ENCODE peak calls at places on chromosomes 4 and X, in four cellular contexts. K is RWPE2, L is upper lobe of right lung, V is cardiac muscle cell. U is an unnamed sample.
A peak's percentile ranks its signal among the peaks of the same experiment; 100 is the strongest.

GRCh38 chrX:106921637-106922036 is 1.4 kb downstream of the CLDN2 start:
- DNase-seq in V (no peak), L (no peak), K (no peak), U (no peak)

GRCh38 chrX:109281478-109282275 is 200.2 kb downstream of the GUCY2F start:
- DNase-seq in L (no peak), V (peak; percentile 14), K (no peak), U (no peak)

GRCh38 chr4:4471195-4471594 is 70.7 kb downstream of the STX18 start:
- DNase-seq in V (no peak), K (no peak), L (no peak), U (no peak)

GRCh38 chrX:106917830-106918500 is 2.2 kb upstream of the CLDN2 start:
- DNase-seq in V (no peak), L (no peak), K (no peak), U (peak; percentile 68)

GRCh38 chrX:120732461-120732860 is 102.6 kb upstream of the C1GALT1C1 start:
- DNase-seq in K (no peak), V (no peak), L (no peak), U (no peak)

GRCh38 chr4:160772668-160773067 is 1391.1 kb downstream of the FSTL5 start:
- DNase-seq in K (no peak), L (no peak), V (no peak), U (no peak)

GRCh38 chrX:24767557-24767956 is 73.8 kb downstream of the POLA1 start:
- DNase-seq in L (no peak), K (no peak), V (no peak), U (no peak)

GRCh38 chrX:134599173-134599914 is 58.9 kb downstream of the PLAC1 start:
- DNase-seq in L (no peak), K (no peak), V (no peak), U (peak; percentile 81)

GRCh38 chr4:150321113-150321512 is 242.9 kb downstream of the DCLK2 start:
- DNase-seq in V (no peak), K (no peak), L (no peak), U (no peak)

GRCh38 chr4:107988763-107989035 is 990 bp upstream of the HADH start:
- DNase-seq in K (no peak), L (no peak), V (no peak), U (no peak)

GRCh38 chr4:94653095-94653649 is 104.6 kb upstream of the BMPR1B start:
- DNase-seq in K (no peak), V (no peak), L (no peak), U (no peak)

GRCh38 chr4:118173126-118173525 is 138.8 kb downstream of the NDST3 start:
- DNase-seq in V (no peak), L (no peak), K (no peak), U (no peak)

GRCh38 chr4:52868138-52868537 is 6.0 kb downstream of the RASL11B start:
- DNase-seq in V (peak; percentile 63), K (no peak), L (peak; percentile 63), U (no peak)

GRCh38 chr4:141810038-141810701 is 173.8 kb downstream of the IL15 start:
- DNase-seq in K (no peak), L (no peak), V (no peak), U (no peak)

GRCh38 chr4:6902318-6903042 is 7.1 kb upstream of the TBC1D14 start:
- DNase-seq in L (no peak), K (no peak), V (peak; percentile 58), U (no peak)

GRCh38 chr4:38601244-38601915 is 62.6 kb upstream of the KLF3 start:
- DNase-seq in L (no peak), V (no peak), K (no peak), U (peak; percentile 79)

GRCh38 chr4:1047106-1047975 is 35.9 kb downstream of the FGFRL1 start:
- DNase-seq in L (peak; percentile 62), V (no peak), K (peak; percentile 68), U (no peak)

GRCh38 chrX:117327306-117327705 is 789.3 kb downstream of the KLHL13 start:
- DNase-seq in V (no peak), K (no peak), L (no peak), U (no peak)

GRCh38 chr4:148515248-148515647 is 73.0 kb upstream of the NR3C2 start:
- DNase-seq in K (no peak), L (no peak), V (no peak), U (peak; percentile 18)

GRCh38 chr4:2395584-2395983 is 22.9 kb downstream of the ZFYVE28 start:
- DNase-seq in K (peak; percentile 35), V (no peak), L (no peak), U (no peak)

GRCh38 chr4:2396781-2397368 is 21.6 kb downstream of the ZFYVE28 start:
- DNase-seq in K (no peak), L (no peak), V (no peak), U (no peak)

GRCh38 chr4:2395038-2395437 is 23.4 kb downstream of the ZFYVE28 start:
- DNase-seq in L (no peak), K (peak; percentile 24), V (no peak), U (no peak)

GRCh38 chr4:2393353-2394270 is 24.8 kb downstream of the ZFYVE28 start:
- DNase-seq in K (peak; percentile 54), L (no peak), V (peak; percentile 79), U (no peak)

DNA sequence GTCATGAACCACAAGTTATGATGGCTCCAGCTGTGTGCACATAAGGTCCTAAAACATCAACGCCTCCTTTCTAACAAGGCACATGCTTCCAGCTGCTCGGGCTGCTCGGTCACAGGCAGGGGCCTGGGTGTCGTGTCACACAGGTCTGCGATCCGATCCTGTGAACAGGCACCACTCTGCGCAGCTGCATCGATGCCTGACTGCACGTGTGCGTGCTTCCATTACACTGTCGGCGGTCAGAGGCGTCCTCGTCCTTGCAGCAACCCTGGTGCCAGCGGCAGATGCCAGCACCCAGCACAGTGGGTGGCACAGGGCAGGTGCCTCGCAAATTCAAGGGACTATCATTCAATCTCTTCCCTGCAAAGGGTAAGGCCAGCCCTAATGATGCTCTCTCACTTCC is 23.9 kb downstream of the ZFYVE28 start:
- DNase-seq in K (peak; percentile 34), L (no peak), V (no peak), U (no peak)
- H3K4me3 ChIP-seq in K (no peak overlapping the region), L (no peak overlapping the region), V (no peak overlapping the region), U (no peak overlapping the region)

DNA sequence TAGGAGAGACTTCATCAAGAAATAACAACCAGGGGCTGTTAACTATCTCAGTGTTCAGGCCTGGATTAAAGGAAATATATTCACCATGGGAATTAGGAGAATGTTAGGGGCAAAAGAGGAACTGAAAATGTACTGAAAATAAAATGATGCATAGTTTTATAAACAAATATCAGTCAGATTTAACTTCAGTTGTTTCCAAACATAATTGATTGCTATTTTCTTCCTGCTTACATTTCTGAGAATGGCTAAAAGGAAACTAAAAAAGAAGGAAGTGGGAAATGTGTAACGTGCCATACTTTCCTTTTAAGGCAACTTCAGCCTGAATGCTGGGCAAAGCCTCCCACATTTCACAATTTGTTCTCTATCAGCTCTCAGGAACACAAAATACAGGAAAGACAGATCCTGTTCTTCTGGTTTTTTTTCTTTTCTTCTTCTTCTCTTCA is 178.1 kb downstream of the MAML3 start:
- DNase-seq in L (no peak), K (no peak), V (no peak), U (peak; percentile 35)
- H3K4me3 ChIP-seq in L (no peak overlapping the region), K (no peak overlapping the region), V (no peak overlapping the region), U (no peak overlapping the region)

GRCh38 chrX:2373615-2374014 is 127.2 kb downstream of the DHRSX start:
- DNase-seq in V (no peak), K (no peak), L (no peak), U (no peak)

GRCh38 chrX:2370436-2370835 is 130.3 kb downstream of the DHRSX start:
- DNase-seq in L (no peak), V (no peak), K (no peak), U (no peak)

GRCh38 chrX:2374086-2374485 is 126.7 kb downstream of the DHRSX start:
- DNase-seq in L (no peak), V (no peak), K (no peak), U (no peak)

GRCh38 chrX:2376166-2376565 is 124.6 kb downstream of the DHRSX start:
- DNase-seq in L (no peak), K (no peak), V (no peak), U (no peak)

DNA sequence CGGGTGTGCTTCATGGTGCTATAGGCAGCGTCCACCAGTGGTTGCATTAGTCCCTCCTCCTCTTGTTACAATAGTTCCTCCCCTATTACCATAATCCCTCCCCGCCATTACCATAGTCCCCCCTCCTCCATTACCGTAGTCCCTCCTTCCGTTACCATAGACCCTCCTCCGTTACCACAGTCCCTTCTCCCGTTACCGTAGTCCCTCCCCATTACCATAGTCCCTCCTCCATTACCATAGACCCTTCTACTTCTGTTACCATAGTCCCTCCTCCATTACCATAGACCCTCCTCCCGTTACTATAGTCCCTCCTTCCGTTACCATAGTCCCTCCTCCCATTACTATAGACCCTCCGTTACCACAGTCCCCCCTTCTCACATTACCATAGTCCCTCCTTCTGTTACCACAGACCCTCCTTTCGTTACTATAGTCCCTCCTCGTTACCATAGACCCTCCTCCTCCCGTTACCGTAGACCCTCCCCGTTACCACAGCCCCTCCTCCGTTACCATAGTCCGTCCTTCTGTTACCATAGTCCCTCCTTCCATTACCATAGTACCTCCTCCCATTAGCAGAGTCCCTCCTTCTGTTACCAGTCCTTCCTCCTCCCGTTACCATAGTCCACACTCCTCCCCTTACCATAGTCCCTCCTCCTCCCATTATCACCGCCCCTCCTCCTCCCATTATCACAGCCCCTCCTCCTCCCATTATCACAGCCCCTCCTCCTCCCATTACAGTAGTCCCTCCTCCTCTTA is 129.6 kb downstream of the DHRSX start:
- DNase-seq in L (no peak), K (no peak), V (peak; percentile 60), U (no peak)
- H3K4me3 ChIP-seq in L (no peak overlapping the region), K (no peak overlapping the region), V (no peak overlapping the region), U (no peak overlapping the region)

DNA sequence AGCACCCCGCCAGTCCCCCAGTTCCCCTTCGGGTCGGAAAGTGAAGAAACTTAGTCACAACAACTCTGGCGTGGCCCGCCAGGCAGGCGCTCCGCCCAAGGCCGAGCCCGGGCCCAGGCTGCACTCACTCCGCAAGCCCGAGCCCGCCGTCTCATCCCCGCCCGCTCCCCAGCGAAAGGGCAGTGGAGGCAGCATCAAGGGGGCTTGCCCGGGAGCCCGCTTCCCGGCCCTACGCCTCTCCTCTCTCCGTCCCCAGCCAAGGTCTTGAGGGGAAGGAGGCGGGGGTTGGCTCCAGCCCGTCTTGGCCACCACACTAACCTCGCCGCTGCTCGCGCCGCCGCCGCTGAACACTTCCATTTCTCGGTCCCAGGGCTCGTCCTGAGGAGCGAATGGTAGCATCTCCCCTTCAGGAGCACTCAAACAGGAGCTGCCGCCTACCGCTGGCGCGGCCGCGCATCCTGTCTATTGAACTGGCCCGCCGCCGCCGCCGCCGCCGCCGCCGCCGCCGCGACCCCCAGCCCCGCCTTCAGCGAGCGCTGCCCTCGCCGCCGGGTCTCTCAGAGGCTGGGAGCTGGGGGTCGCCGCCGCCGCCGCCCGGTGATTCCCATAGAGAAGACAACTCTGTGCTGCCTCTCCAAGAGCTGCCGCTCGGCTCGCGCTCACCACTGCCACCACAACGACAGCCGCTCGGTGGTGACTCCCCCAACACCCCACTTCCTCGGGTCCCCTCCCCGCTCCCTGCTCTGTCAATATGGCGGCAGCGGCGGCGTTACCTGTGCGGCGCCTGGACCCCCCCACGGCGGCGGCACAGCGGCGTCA is at the start of gene RPS6KA6:
- DNase-seq in V (peak; percentile 40), K (peak; percentile 20), L (peak; percentile 64), U (no peak)
- H3K4me3 ChIP-seq in V (peak within 1 kb of the TSS; percentile 89), K (peak within 1 kb of the TSS; percentile 56), L (peak within 1 kb of the TSS; percentile 53), U (peak within 1 kb of the TSS; percentile 58)

GRCh38 chr4:76687730-76688441 is 210.1 kb downstream of the SOWAHB start:
- DNase-seq in V (peak; percentile 49), K (no peak), L (no peak), U (no peak)
- H3K4me3 ChIP-seq in V (peak overlapping the region; percentile 87), K (peak overlapping the region; percentile 61), L (no peak overlapping the region), U (no peak overlapping the region)

GRCh38 chr4:184265566-184266351 is 48.1 kb upstream of the ENPP6 start:
- DNase-seq in L (no peak), V (no peak), K (no peak), U (peak; percentile 28)
- H3K4me3 ChIP-seq in L (peak overlapping the region; percentile 17), V (no peak overlapping the region), K (peak overlapping the region; percentile 12), U (no peak overlapping the region)

GRCh38 chr4:86972997-86973396 is 38.2 kb downstream of the AFF1 start:
- DNase-seq in V (peak; percentile 19), L (peak; percentile 70), K (no peak), U (no peak)
- H3K4me3 ChIP-seq in V (no peak overlapping the region), L (no peak overlapping the region), K (no peak overlapping the region), U (no peak overlapping the region)

U was measured in skeletal muscle cell.